ENCODE peak calls at places on chromosomes 3 and 15, in ten cellular contexts. W is body of pancreas; P is GDM1; N is activated T-cell treated with anti-CD3 and anti-CD28 coated beads, Interleukin-2, amount 50 U/mL, for 72 hours; L is mesendoderm; Z is aorta; D is NCI-H1930; B is transverse colon; J is cortex of kidney; F is T-helper 1 cell. R is an unnamed sample.

GRCh38 chr15:65832549-65833364 is 36.5 kb upstream of the RAB11A start:
- DNase-seq in W (peak; percentile 96), P (peak; percentile 91), N (peak; percentile 50), L (peak; percentile 99), Z (peak; percentile 89), D (peak; percentile 95), B (peak; percentile 82), J (no peak), F (peak; percentile 33), R (no peak)

GRCh38 chr3:178291555-178291954 is 244.7 kb upstream of the KCNMB2 start:
- DNase-seq in W (no peak), P (no peak), N (no peak), L (no peak), Z (no peak), D (no peak), B (no peak), J (no peak), F (no peak), R (no peak)

GRCh38 chr3:58351920-58352319 is 19.2 kb downstream of the PXK start:
- DNase-seq in W (no peak), P (peak; percentile 9), N (no peak), L (peak; percentile 55), Z (no peak), D (no peak), B (no peak), J (no peak), F (no peak), R (no peak)

GRCh38 chr3:27985369-27986035 is 255.9 kb upstream of the CMC1 start:
- DNase-seq in W (no peak), P (no peak), N (no peak), L (peak; percentile 34), Z (no peak), D (no peak), B (no peak), J (no peak), F (no peak), R (no peak)

GRCh38 chr15:23516866-23517265 is 48.6 kb upstream of the MKRN3 start:
- DNase-seq in W (no peak), P (no peak), N (no peak), L (no peak), Z (no peak), D (no peak), B (no peak), J (no peak), F (no peak), R (no peak)

GRCh38 chr15:60573936-60574335 is 95.0 kb upstream of the ICE2 start:
- DNase-seq in W (no peak), P (no peak), N (peak; percentile 64), L (no peak), Z (no peak), D (no peak), B (peak; percentile 54), J (no peak), F (peak; percentile 42), R (no peak)

GRCh38 chr3:41296556-41296955 is 97.3 kb downstream of the CTNNB1 start:
- DNase-seq in W (no peak), P (no peak), N (no peak), L (no peak), Z (no peak), D (no peak), B (no peak), J (no peak), F (no peak), R (no peak)

GRCh38 chr15:50251638-50252182 is 13.8 kb downstream of the HDC start:
- DNase-seq in W (no peak), P (no peak), N (no peak), L (no peak), Z (no peak), D (no peak), B (no peak), J (no peak), F (no peak), R (no peak)

GRCh38 chr15:63049747-63050439 is 7.3 kb downstream of the TPM1 start:
- DNase-seq in W (no peak), P (no peak), N (no peak), L (no peak), Z (no peak), D (no peak), B (no peak), J (no peak), F (no peak), R (no peak)

GRCh38 chr3:71579301-71579933 is 4.1 kb downstream of the FOXP1 start:
- DNase-seq in W (no peak), P (no peak), N (no peak), L (no peak), Z (no peak), D (no peak), B (no peak), J (no peak), F (no peak), R (no peak)

GRCh38 chr3:20097015-20097414 is 56.8 kb downstream of the KAT2B start:
- DNase-seq in W (peak; percentile 64), P (no peak), N (no peak), L (no peak), Z (no peak), D (no peak), B (no peak), J (no peak), F (no peak), R (no peak)

GRCh38 chr15:101111570-101112262 is 140.1 kb downstream of the CHSY1 start:
- DNase-seq in W (no peak), P (no peak), N (no peak), L (no peak), Z (peak; percentile 66), D (no peak), B (no peak), J (no peak), F (no peak), R (no peak)

GRCh38 chr15:59294574-59294960 is 78.1 kb downstream of the MYO1E start:
- DNase-seq in W (no peak), P (no peak), N (no peak), L (peak; percentile 45), Z (no peak), D (no peak), B (no peak), J (no peak), F (no peak), R (no peak)

GRCh38 chr3:108494862-108495531 is 15.4 kb downstream of the MYH15 start:
- DNase-seq in W (no peak), P (no peak), N (no peak), L (no peak), Z (no peak), D (no peak), B (no peak), J (no peak), F (no peak), R (no peak)

GRCh38 chr15:76328962-76329361 is 7.6 kb upstream of the ISL2 start:
- DNase-seq in W (no peak), P (no peak), N (no peak), L (no peak), Z (no peak), D (no peak), B (no peak), J (no peak), F (no peak), R (no peak)

R was measured in GM19239.